ENCODE peak calls at places on chromosomes 7 and 10, in six cellular contexts. S is RCC 7860, G is HT-29, K is adipocyte, B is colonic mucosa, O is germinal center. J is an unnamed sample.

GRCh38 chr7:43456200-43456599 is 126.7 kb upstream of the STK17A start:
- DNase-seq in S (no peak), G (no peak), K (no peak), B (no peak), O (no peak), J (no peak)

GRCh38 chr7:140904081-140904480 is 20.6 kb downstream of the BRAF start:
- DNase-seq in S (peak; percentile 19), G (no peak), K (no peak), B (no peak), O (no peak), J (no peak)

GRCh38 chr7:157490465-157490912 is 153.7 kb downstream of the DNAJB6 start:
- DNase-seq in S (peak; percentile 94), G (peak; percentile 66), K (no peak), B (no peak), O (no peak), J (no peak)

GRCh38 chr10:46541017-46541661 is 15.3 kb downstream of the GPRIN2 start:
- DNase-seq in S (no peak), G (no peak), K (no peak), B (peak; percentile 71), O (no peak), J (no peak)

GRCh38 chr7:42167914-42168236 is 69.1 kb downstream of the GLI3 start:
- DNase-seq in S (no peak), G (no peak), K (no peak), B (no peak), O (no peak), J (no peak)

GRCh38 chr10:62057359-62057758 is 155.9 kb downstream of the ARID5B start:
- DNase-seq in S (no peak), G (no peak), K (no peak), B (no peak), O (no peak), J (no peak)

GRCh38 chr10:44978570-44979280 is at the start of gene DEPP1:
- DNase-seq in S (peak; percentile 93), G (peak; percentile 98), K (peak; percentile 90), B (peak; percentile 95), O (no peak), J (peak; percentile 87)

GRCh38 chr10:53624722-53625121 is 852.1 kb upstream of the MBL2 start:
- DNase-seq in S (no peak), G (no peak), K (no peak), B (no peak), O (no peak), J (no peak)

GRCh38 chr7:46515844-46516590 is 594.9 kb upstream of the IGFBP3 start:
- DNase-seq in S (peak; percentile 93), G (no peak), K (no peak), B (no peak), O (no peak), J (no peak)

GRCh38 chr10:119331031-119331430 is 123.7 kb downstream of the GRK5 start:
- DNase-seq in S (no peak), G (no peak), K (no peak), B (no peak), O (no peak), J (no peak)

GRCh38 chr7:134070673-134071072 is 56.5 kb upstream of the LRGUK start:
- DNase-seq in S (no peak), G (no peak), K (no peak), B (no peak), O (no peak), J (no peak)

J was measured in MM.1S.